ENCODE peak calls at places on chromosomes 6 and 20, in five cellular contexts. One of them, this sample, is unnamed.

GRCh38 chr6:131844243-131844841 is 36.5 kb downstream of the ENPP1 start:
- DNase-seq in substantia nigra: no peak
- DNase-seq in H9: no peak
- DNase-seq in heart left ventricle: no peak
- DNase-seq in tibial nerve: no peak
- DNase-seq in this sample: no peak

GRCh38 chr20:43941476-43942212 is 27.0 kb downstream of the TOX2 start:
- DNase-seq in tibial nerve: no peak
- DNase-seq in substantia nigra: no peak
- DNase-seq in heart left ventricle: no peak
- DNase-seq in H9: no peak
- DNase-seq in this sample: no peak

GRCh38 chr6:152099816-152100618 is 292.5 kb downstream of the ESR1 start:
- DNase-seq in heart left ventricle: peak
- DNase-seq in tibial nerve: no peak
- DNase-seq in H9: no peak
- DNase-seq in substantia nigra: no peak
- DNase-seq in this sample: no peak

GRCh38 chr20:8912731-8913130 is 156.2 kb upstream of the PLCB4 start:
- DNase-seq in tibial nerve: no peak
- DNase-seq in H9: no peak
- DNase-seq in substantia nigra: no peak
- DNase-seq in heart left ventricle: no peak
- DNase-seq in this sample: no peak

GRCh38 chr6:17101422-17102257 is at the start of gene STMND1:
- DNase-seq in heart left ventricle: peak
- DNase-seq in H9: peak
- DNase-seq in tibial nerve: no peak
- DNase-seq in substantia nigra: peak
- DNase-seq in this sample: no peak

GRCh38 chr6:42224222-42225042 is 6.8 kb upstream of the MRPS10 start:
- DNase-seq in substantia nigra: no peak
- DNase-seq in H9: no peak
- DNase-seq in heart left ventricle: no peak
- DNase-seq in tibial nerve: no peak
- DNase-seq in this sample: no peak

GRCh38 chr6:52691718-52692117 is 20.8 kb downstream of the TMEM14A start:
- DNase-seq in H9: no peak
- DNase-seq in substantia nigra: no peak
- DNase-seq in heart left ventricle: no peak
- DNase-seq in tibial nerve: no peak
- DNase-seq in this sample: no peak

GRCh38 chr6:16766043-16766521 is 4.8 kb upstream of the ATXN1 start:
- DNase-seq in H9: no peak
- DNase-seq in tibial nerve: no peak
- DNase-seq in heart left ventricle: no peak
- DNase-seq in substantia nigra: no peak
- DNase-seq in this sample: no peak

GRCh38 chr6:170227521-170227983 is 63.3 kb downstream of the DLL1 start:
- DNase-seq in H9: no peak
- DNase-seq in heart left ventricle: peak
- DNase-seq in tibial nerve: no peak
- DNase-seq in substantia nigra: no peak
- DNase-seq in this sample: no peak

GRCh38 chr6:152952045-152952444 is 30.8 kb downstream of the FBXO5 start:
- DNase-seq in H9: no peak
- DNase-seq in substantia nigra: no peak
- DNase-seq in heart left ventricle: no peak
- DNase-seq in tibial nerve: no peak
- DNase-seq in this sample: no peak

GRCh38 chr20:46558511-46558959 is 8.1 kb upstream of the OCSTAMP start:
- DNase-seq in H9: no peak
- DNase-seq in heart left ventricle: peak
- DNase-seq in tibial nerve: no peak
- DNase-seq in substantia nigra: no peak
- DNase-seq in this sample: no peak

GRCh38 chr6:3612341-3613041 is 139.0 kb downstream of the PXDC1 start:
- DNase-seq in heart left ventricle: no peak
- DNase-seq in substantia nigra: no peak
- DNase-seq in H9: no peak
- DNase-seq in tibial nerve: no peak
- DNase-seq in this sample: no peak

GRCh38 chr6:166624275-166624674 is 2.8 kb downstream of the RPS6KA2 start:
- DNase-seq in substantia nigra: no peak
- DNase-seq in tibial nerve: no peak
- DNase-seq in heart left ventricle: peak
- DNase-seq in H9: no peak
- DNase-seq in this sample: no peak

GRCh38 chr20:45322952-45323383 is 14.9 kb upstream of the MATN4 start:
- DNase-seq in H9: no peak
- DNase-seq in tibial nerve: no peak
- DNase-seq in substantia nigra: peak
- DNase-seq in heart left ventricle: peak
- DNase-seq in this sample: peak

GRCh38 chr6:42819803-42820508 is 38.1 kb downstream of the BICRAL start:
- DNase-seq in H9: no peak
- DNase-seq in substantia nigra: no peak
- DNase-seq in tibial nerve: no peak
- DNase-seq in heart left ventricle: no peak
- DNase-seq in this sample: no peak

GRCh38 chr20:25281541-25281991 is 33.7 kb downstream of the PYGB start:
- DNase-seq in tibial nerve: peak
- DNase-seq in substantia nigra: no peak
- DNase-seq in H9: no peak
- DNase-seq in heart left ventricle: no peak
- DNase-seq in this sample: no peak

GRCh38 chr20:38434310-38434741 is 802 bp downstream of the SNHG17 start:
- DNase-seq in tibial nerve: no peak
- DNase-seq in heart left ventricle: no peak
- DNase-seq in H9: no peak
- DNase-seq in substantia nigra: no peak
- DNase-seq in this sample: no peak

GRCh38 chr6:135147637-135148592 is 33.2 kb upstream of the MYB start:
- DNase-seq in tibial nerve: no peak
- DNase-seq in substantia nigra: no peak
- DNase-seq in H9: no peak
- DNase-seq in heart left ventricle: no peak
- DNase-seq in this sample: no peak

GRCh38 chr20:33727806-33728205 is 4.0 kb upstream of the ZNF341 start:
- DNase-seq in H9: no peak
- DNase-seq in tibial nerve: no peak
- DNase-seq in substantia nigra: no peak
- DNase-seq in heart left ventricle: no peak
- DNase-seq in this sample: no peak

GRCh38 chr6:167485186-167485978 is 160.5 kb downstream of the TTLL2 start:
- DNase-seq in H9: no peak
- DNase-seq in heart left ventricle: no peak
- DNase-seq in substantia nigra: no peak
- DNase-seq in tibial nerve: no peak
- DNase-seq in this sample: no peak

GRCh38 chr6:108039681-108040080 is 34.9 kb downstream of the OSTM1 start:
- DNase-seq in tibial nerve: no peak
- DNase-seq in H9: no peak
- DNase-seq in substantia nigra: no peak
- DNase-seq in heart left ventricle: no peak
- DNase-seq in this sample: no peak

GRCh38 chr20:3307695-3308094 is 68.7 kb upstream of the SLC4A11 start:
- DNase-seq in tibial nerve: no peak
- DNase-seq in H9: no peak
- DNase-seq in substantia nigra: no peak
- DNase-seq in heart left ventricle: no peak
- DNase-seq in this sample: no peak

GRCh38 chr6:32196682-32197616 is 4.5 kb upstream of the GPSM3 start:
- DNase-seq in substantia nigra: peak
- DNase-seq in heart left ventricle: peak
- DNase-seq in tibial nerve: no peak
- DNase-seq in H9: peak
- DNase-seq in this sample: no peak

GRCh38 chr6:3911614-3912336 is 62.6 kb downstream of the FAM50B start:
- DNase-seq in H9: peak
- DNase-seq in tibial nerve: no peak
- DNase-seq in substantia nigra: peak
- DNase-seq in heart left ventricle: peak
- DNase-seq in this sample: no peak

GRCh38 chr20:38075161-38075998 is 41.8 kb downstream of the RPRD1B start:
- DNase-seq in H9: no peak
- DNase-seq in tibial nerve: no peak
- DNase-seq in heart left ventricle: no peak
- DNase-seq in substantia nigra: no peak
- DNase-seq in this sample: no peak

GRCh38 chr20:64219202-64219601 is 36.3 kb upstream of the PCMTD2 start:
- DNase-seq in substantia nigra: no peak
- DNase-seq in H9: no peak
- DNase-seq in heart left ventricle: no peak
- DNase-seq in tibial nerve: no peak
- DNase-seq in this sample: no peak

GRCh38 chr6:29967379-29968010 is 25.2 kb downstream of the HLA-A start:
- DNase-seq in H9: no peak
- DNase-seq in tibial nerve: no peak
- DNase-seq in substantia nigra: no peak
- DNase-seq in heart left ventricle: peak
- DNase-seq in this sample: no peak

GRCh38 chr20:5161536-5162164 is 34.8 kb downstream of the CDS2 start:
- DNase-seq in tibial nerve: no peak
- DNase-seq in substantia nigra: no peak
- DNase-seq in H9: no peak
- DNase-seq in heart left ventricle: no peak
- DNase-seq in this sample: no peak

GRCh38 chr20:5156670-5157448 is 30.1 kb downstream of the CDS2 start:
- DNase-seq in substantia nigra: no peak
- DNase-seq in heart left ventricle: no peak
- DNase-seq in tibial nerve: no peak
- DNase-seq in H9: no peak
- DNase-seq in this sample: no peak

GRCh38 chr20:5164645-5165399 is 38.0 kb downstream of the CDS2 start:
- DNase-seq in H9: no peak
- DNase-seq in tibial nerve: no peak
- DNase-seq in substantia nigra: no peak
- DNase-seq in heart left ventricle: no peak
- DNase-seq in this sample: no peak

GRCh38 chr20:5160882-5161281 is 34.1 kb downstream of the CDS2 start:
- DNase-seq in heart left ventricle: no peak
- DNase-seq in tibial nerve: no peak
- DNase-seq in substantia nigra: no peak
- DNase-seq in H9: no peak
- DNase-seq in this sample: no peak

GRCh38 chr20:5159928-5160327 is 33.1 kb downstream of the CDS2 start:
- DNase-seq in H9: no peak
- DNase-seq in heart left ventricle: no peak
- DNase-seq in substantia nigra: no peak
- DNase-seq in tibial nerve: no peak
- DNase-seq in this sample: no peak
- H3K27ac ChIP-seq in H9: no peak
- H3K27ac ChIP-seq in heart left ventricle: peak
- H3K27ac ChIP-seq in substantia nigra: peak
- H3K27ac ChIP-seq in tibial nerve: no peak
- H3K27ac ChIP-seq in this sample: no peak

GRCh38 chr6:137874204-137875001 is 7.3 kb downstream of the TNFAIP3 start:
- DNase-seq in heart left ventricle: no peak
- DNase-seq in H9: no peak
- DNase-seq in tibial nerve: no peak
- DNase-seq in substantia nigra: no peak
- DNase-seq in this sample: no peak
- H3K27ac ChIP-seq in heart left ventricle: peak
- H3K27ac ChIP-seq in H9: no peak
- H3K27ac ChIP-seq in tibial nerve: peak
- H3K27ac ChIP-seq in substantia nigra: no peak
- H3K27ac ChIP-seq in this sample: no peak

GRCh38 chr6:119349041-119349340 is 570 bp downstream of the MAN1A1 start:
- DNase-seq in substantia nigra: no peak
- DNase-seq in H9: no peak
- DNase-seq in heart left ventricle: no peak
- DNase-seq in tibial nerve: no peak
- DNase-seq in this sample: no peak

GRCh38 chr6:119346450-119346849 is 3.1 kb downstream of the MAN1A1 start:
- DNase-seq in substantia nigra: no peak
- DNase-seq in heart left ventricle: no peak
- DNase-seq in tibial nerve: no peak
- DNase-seq in H9: no peak
- DNase-seq in this sample: no peak

GRCh38 chr6:119346914-119347313 is 2.6 kb downstream of the MAN1A1 start:
- DNase-seq in H9: no peak
- DNase-seq in tibial nerve: no peak
- DNase-seq in substantia nigra: no peak
- DNase-seq in heart left ventricle: no peak
- DNase-seq in this sample: no peak

GRCh38 chr6:119348308-119349040 is 1.1 kb downstream of the MAN1A1 start:
- DNase-seq in heart left ventricle: peak
- DNase-seq in tibial nerve: no peak
- DNase-seq in H9: peak
- DNase-seq in substantia nigra: peak
- DNase-seq in this sample: peak

DNA sequence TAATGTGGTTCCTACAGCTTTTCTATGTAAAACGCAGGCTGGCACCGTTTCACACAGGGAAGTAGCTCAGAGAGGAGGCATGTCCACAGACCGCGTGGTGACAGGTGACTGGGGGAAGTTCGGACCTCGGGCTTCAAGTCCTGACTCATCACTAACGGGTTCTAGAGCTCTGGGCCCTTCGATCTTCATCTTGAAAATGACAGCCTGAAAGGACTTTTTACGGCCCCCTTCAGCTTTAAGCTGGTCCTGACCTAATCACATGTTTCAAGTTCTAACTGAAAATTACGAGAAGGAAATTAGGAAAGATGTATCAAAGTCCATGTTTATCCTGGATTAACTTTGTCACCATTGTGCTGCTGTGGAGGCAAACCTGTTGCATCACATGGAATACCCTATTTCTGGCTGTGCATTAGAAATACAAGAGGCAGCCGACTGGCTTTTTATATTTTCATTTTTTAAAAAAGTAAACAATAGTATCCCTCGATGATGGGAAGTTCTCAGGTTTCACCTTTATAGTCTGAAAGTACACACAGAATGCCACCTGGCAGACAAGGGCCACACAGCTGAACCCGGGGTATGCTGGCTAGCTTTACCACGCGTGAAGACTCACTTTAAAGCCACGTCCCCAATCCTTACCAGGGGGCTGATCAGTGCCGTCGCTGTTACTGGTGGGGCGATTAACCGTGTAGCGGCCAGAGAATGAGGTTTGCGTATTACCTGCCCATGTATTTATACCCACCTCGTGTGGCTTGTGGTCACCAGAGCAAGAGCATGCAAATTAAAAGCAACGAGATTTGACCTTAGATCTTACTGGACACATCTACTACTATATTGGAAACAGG is 1.9 kb downstream of the MAN1A1 start:
- DNase-seq in H9: no peak
- DNase-seq in heart left ventricle: peak
- DNase-seq in substantia nigra: peak
- DNase-seq in tibial nerve: no peak
- DNase-seq in this sample: no peak
- H3K27ac ChIP-seq in H9: no peak
- H3K27ac ChIP-seq in heart left ventricle: peak
- H3K27ac ChIP-seq in substantia nigra: no peak
- H3K27ac ChIP-seq in tibial nerve: peak
- H3K27ac ChIP-seq in this sample: peak

GRCh38 chr6:37696220-37696840 is 1.4 kb downstream of the MDGA1 start:
- DNase-seq in tibial nerve: no peak
- DNase-seq in H9: peak
- DNase-seq in substantia nigra: peak
- DNase-seq in heart left ventricle: peak
- DNase-seq in this sample: no peak
- H3K27ac ChIP-seq in tibial nerve: no peak
- H3K27ac ChIP-seq in H9: no peak
- H3K27ac ChIP-seq in substantia nigra: peak
- H3K27ac ChIP-seq in heart left ventricle: no peak
- H3K27ac ChIP-seq in this sample: no peak

This sample was measured in caudate nucleus.